ENCODE peak calls at places on chromosomes 7 and 10, in ten cellular contexts. O, F, Z, Y, G, X, Q, I, N and E are unnamed samples.

GRCh38 chr10:98106531-98106930 is 27.9 kb upstream of the R3HCC1L start:
- DNase-seq in O (no peak), F (no peak), Z (no peak), Y (no peak), G (no peak), X (no peak), Q (no peak), I (no peak), N (no peak), E (no peak)

GRCh38 chr10:71920540-71921318 is 43.5 kb upstream of the CHST3 start:
- DNase-seq in O (no peak), F (no peak), Z (no peak), Y (no peak), G (no peak), X (no peak), Q (no peak), I (peak), N (no peak), E (no peak)

GRCh38 chr7:15554081-15554480 is 7.7 kb downstream of the AGMO start:
- DNase-seq in O (no peak), F (no peak), Z (no peak), Y (no peak), G (no peak), X (no peak), Q (no peak), I (no peak), N (no peak), E (no peak)

GRCh38 chr7:11548532-11548931 is 283.5 kb downstream of the THSD7A start:
- DNase-seq in O (no peak), F (no peak), Z (no peak), Y (no peak), G (no peak), X (peak), Q (no peak), I (no peak), N (no peak), E (no peak)

GRCh38 chr10:64219271-64220025 is 698.2 kb downstream of the REEP3 start:
- DNase-seq in O (no peak), F (no peak), Z (no peak), Y (no peak), G (no peak), X (no peak), Q (no peak), I (no peak), N (no peak), E (no peak)

GRCh38 chr10:34255075-34255474 is 560.0 kb downstream of the PARD3 start:
- DNase-seq in O (no peak), F (no peak), Z (no peak), Y (no peak), G (no peak), X (no peak), Q (no peak), I (peak), N (no peak), E (no peak)

GRCh38 chr7:116836080-116836479 is 26.3 kb upstream of the CAPZA2 start:
- DNase-seq in O (no peak), F (no peak), Z (no peak), Y (no peak), G (no peak), X (no peak), Q (no peak), I (no peak), N (no peak), E (no peak)

GRCh38 chr7:41287559-41288335 is 415.1 kb downstream of the INHBA start:
- DNase-seq in O (no peak), F (no peak), Z (no peak), Y (no peak), G (no peak), X (no peak), Q (peak), I (no peak), N (no peak), E (no peak)

GRCh38 chr7:17524746-17525145 is 226.3 kb downstream of the AHR start:
- DNase-seq in O (no peak), F (no peak), Z (no peak), Y (no peak), G (no peak), X (no peak), Q (no peak), I (no peak), N (no peak), E (no peak)

GRCh38 chr7:115618676-115619075 is 411.9 kb downstream of the TFEC start:
- DNase-seq in O (no peak), F (no peak), Z (no peak), Y (no peak), G (no peak), X (no peak), Q (no peak), I (no peak), N (no peak), E (no peak)

GRCh38 chr10:132136689-132137088 is 50.1 kb upstream of the DPYSL4 start:
- DNase-seq in O (peak), F (no peak), Z (no peak), Y (no peak), G (no peak), X (no peak), Q (no peak), I (no peak), N (peak), E (no peak)

DNA sequence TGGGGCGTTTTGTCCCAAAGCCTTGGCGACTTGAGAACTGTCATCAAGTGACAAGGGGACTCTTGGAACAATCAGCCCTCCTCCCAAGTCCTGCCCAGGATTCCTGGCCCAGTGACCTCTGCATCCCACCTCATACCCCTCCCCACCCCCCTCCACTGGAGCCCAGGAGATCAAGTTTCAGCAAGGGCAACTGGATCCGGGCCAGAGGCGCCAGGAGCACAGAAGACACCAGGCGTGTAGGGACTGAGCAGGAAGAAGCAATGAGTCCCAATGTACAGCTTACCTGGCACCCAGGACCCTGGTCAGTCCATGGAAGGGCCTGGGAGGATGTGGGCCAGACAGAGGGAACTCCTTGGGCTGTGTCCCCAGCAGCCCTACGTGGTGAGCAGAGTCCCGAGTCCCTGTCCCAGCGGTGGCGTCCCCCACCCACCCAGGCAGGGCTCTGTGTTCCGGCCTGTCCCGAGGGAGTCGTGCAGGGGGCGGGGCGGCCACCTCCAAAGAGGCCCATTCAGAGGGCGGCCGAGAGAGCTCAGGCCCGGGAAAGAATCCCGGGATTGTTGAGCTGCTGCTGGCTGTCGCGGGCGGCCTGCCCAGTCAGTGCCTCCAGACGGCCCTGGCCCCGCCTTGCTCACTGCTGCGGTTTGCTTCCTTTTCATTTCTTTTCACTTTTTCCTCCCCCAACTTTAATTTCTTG is 254.1 kb downstream of the TNS3 start:
- DNase-seq in O (peak), F (no peak), Z (no peak), Y (no peak), G (peak), X (no peak), Q (peak), I (peak), N (peak), E (peak)
- H3K4me3 ChIP-seq in O (peak), F (no peak), Z (no peak), Y (no peak), G (peak), X (no peak), Q (peak), I (peak), N (peak), E (no peak)

DNA sequence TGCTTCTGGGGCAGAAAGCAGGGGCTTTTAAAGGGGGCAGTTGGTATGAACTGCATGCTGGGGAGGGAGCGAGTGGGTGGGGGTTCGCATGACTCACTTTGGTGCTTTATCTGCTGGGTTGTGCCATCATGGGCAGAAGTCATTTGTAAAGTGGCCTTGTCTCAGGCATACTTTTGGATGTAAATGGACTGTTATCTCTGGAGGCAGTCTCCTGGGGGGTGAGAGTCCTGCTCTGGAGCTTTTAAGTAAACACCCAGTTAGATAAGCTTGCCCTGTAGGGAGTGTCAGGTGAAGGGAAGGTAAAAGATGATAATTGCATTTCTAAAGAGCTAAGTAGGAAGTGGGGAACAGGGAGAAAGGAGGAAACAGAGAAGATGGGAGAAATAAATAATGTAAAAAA is 1.6 kb upstream of the GSTO1 start:
- DNase-seq in O (no peak), F (peak), Z (no peak), Y (no peak), G (no peak), X (no peak), Q (no peak), I (no peak), N (no peak), E (no peak)
- TF ChIP-seq POLR2AphosphoS5 in O (no peak), F (peak), Z (no peak), Y (no peak), G (no peak), X (no peak), Q (no peak), I (no peak), N (no peak), E (no peak)

GRCh38 chr7:139775829-139776266 is 1.9 kb downstream of the HIPK2 start:
- DNase-seq in O (no peak), F (peak), Z (peak), Y (peak), G (peak), X (peak), Q (peak), I (peak), N (peak), E (peak)

GRCh38 chr7:139774376-139774775 is 3.4 kb downstream of the HIPK2 start:
- DNase-seq in O (no peak), F (no peak), Z (no peak), Y (no peak), G (no peak), X (peak), Q (no peak), I (no peak), N (no peak), E (no peak)

GRCh38 chr7:139777304-139777890 is 401 bp downstream of the HIPK2 start:
- DNase-seq in O (no peak), F (no peak), Z (peak), Y (no peak), G (peak), X (no peak), Q (peak), I (peak), N (peak), E (no peak)

GRCh38 chr7:139777948-139778841 is at the start of gene HIPK2:
- DNase-seq in O (peak), F (peak), Z (peak), Y (no peak), G (peak), X (no peak), Q (peak), I (peak), N (peak), E (peak)

DNA sequence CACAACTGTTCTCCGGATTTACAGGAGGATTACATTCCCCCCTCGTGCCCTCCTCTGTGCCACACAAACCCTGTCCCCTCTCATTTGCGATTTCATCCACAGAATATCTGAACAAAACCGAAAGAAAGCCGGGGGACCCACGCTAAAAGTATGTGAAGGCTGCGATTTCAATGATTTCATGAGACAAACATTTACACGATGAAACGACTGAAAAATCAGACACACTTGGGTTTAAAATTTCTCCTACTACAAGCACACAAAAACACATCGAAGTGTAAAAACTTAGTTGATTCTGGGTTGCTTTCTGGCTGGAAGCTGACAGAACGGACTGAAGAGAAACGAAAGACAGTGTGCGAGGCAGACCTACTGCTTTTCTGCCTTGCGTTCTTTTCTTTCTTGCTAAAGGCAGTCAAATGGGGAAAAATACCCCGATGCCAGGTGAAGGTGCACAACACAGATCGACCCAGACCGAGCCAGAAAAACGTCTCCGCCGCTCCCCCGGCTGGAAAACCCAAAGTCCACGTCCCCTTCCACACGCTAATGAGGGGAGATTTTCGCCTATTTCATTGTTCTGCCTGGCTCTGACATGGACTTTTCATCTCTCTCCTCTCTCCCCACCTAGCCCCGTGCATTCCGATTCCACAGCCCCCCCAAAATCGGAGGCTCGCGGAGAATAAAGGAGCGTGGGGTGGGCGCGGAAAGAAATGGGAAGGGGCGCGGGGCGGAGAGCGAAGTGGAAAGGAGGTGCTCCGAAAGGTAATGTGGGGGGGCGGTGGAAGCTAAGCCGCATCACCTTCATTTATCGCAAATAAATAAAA is 1.1 kb downstream of the HIPK2 start:
- DNase-seq in O (no peak), F (peak), Z (peak), Y (peak), G (no peak), X (no peak), Q (peak), I (peak), N (no peak), E (no peak)
- H3K4me3 ChIP-seq in O (peak), F (peak), Z (peak), Y (peak), G (peak), X (peak), Q (peak), I (peak), N (peak), E (peak)

DNA sequence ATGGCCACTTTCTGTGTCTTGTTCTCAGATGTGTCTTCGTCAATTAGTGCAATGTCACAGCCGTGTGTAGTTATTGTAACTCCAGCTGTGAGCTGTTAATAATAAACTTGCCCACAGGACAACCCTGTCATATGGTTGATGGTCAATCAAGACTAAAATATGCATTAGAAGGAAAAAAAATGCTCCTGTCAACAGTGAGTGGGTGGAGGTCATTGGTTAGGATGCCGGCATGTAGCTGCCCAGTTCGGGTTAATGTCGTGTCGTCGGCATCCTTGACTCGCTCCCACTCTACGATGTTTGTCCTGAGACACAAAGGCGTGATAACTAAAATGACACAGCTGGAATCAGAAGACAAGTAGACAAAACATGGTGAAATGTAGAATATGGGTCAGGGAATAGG is 442.8 kb upstream of the NPVF start:
- DNase-seq in O (no peak), F (no peak), Z (no peak), Y (no peak), G (no peak), X (no peak), Q (no peak), I (no peak), N (no peak), E (no peak)
- TF ChIP-seq POLR2AphosphoS5 in O (no peak), F (no peak), Z (no peak), Y (no peak), G (no peak), X (no peak), Q (no peak), I (no peak), N (no peak), E (no peak)

GRCh38 chr7:112546723-112547513 is 66.1 kb downstream of the LSMEM1 start:
- DNase-seq in O (no peak), F (peak), Z (no peak), Y (no peak), G (no peak), X (no peak), Q (peak), I (no peak), N (no peak), E (no peak)
- H3K4me3 ChIP-seq in O (no peak), F (no peak), Z (no peak), Y (no peak), G (no peak), X (no peak), Q (no peak), I (no peak), N (no peak), E (no peak)